ENCODE peak calls at places on chromosome 22, in five cellular contexts. One of them, this sample, is unnamed. For H3K36me3 and H3K9me3, the result is how much of the 10 kb centered on the place peaks cover.

GRCh38 chr22:20178075-20178921 is 27.4 kb upstream of the CCDC188 start:
- DNase-seq in mucosa of descending colon: no peak
- DNase-seq in cardiac muscle cell: no peak
- DNase-seq in breast epithelium: no peak
- DNase-seq in WERI-Rb-1: no peak
- DNase-seq in this sample: no peak

GRCh38 chr22:39559456-39560105 is 11.0 kb upstream of the CACNA1I start:
- DNase-seq in mucosa of descending colon: no peak
- DNase-seq in WERI-Rb-1: peak
- DNase-seq in breast epithelium: no peak
- DNase-seq in cardiac muscle cell: peak
- DNase-seq in this sample: no peak

GRCh38 chr22:39223091-39223710 is 21.6 kb downstream of the PDGFB start:
- DNase-seq in breast epithelium: peak
- DNase-seq in WERI-Rb-1: no peak
- DNase-seq in cardiac muscle cell: no peak
- DNase-seq in mucosa of descending colon: no peak
- DNase-seq in this sample: no peak

GRCh38 chr22:42289671-42290269 is 19.3 kb upstream of the TCF20 start:
- DNase-seq in cardiac muscle cell: peak
- DNase-seq in mucosa of descending colon: peak
- DNase-seq in breast epithelium: no peak
- DNase-seq in WERI-Rb-1: peak
- DNase-seq in this sample: no peak

GRCh38 chr22:40040927-40041326 is 46.2 kb downstream of the FAM83F start:
- DNase-seq in WERI-Rb-1: no peak
- DNase-seq in mucosa of descending colon: no peak
- DNase-seq in breast epithelium: no peak
- DNase-seq in cardiac muscle cell: peak
- DNase-seq in this sample: no peak

GRCh38 chr22:40645579-40646197 is 9.2 kb upstream of the MRTFA start:
- DNase-seq in WERI-Rb-1: no peak
- DNase-seq in mucosa of descending colon: no peak
- DNase-seq in breast epithelium: no peak
- DNase-seq in cardiac muscle cell: no peak
- DNase-seq in this sample: no peak

GRCh38 chr22:37172266-37173245 is 15.5 kb downstream of the C1QTNF6 start:
- DNase-seq in breast epithelium: no peak
- DNase-seq in WERI-Rb-1: no peak
- DNase-seq in mucosa of descending colon: no peak
- DNase-seq in cardiac muscle cell: no peak
- DNase-seq in this sample: peak

GRCh38 chr22:38176170-38176741 is 5.4 kb downstream of the PLA2G6 start:
- DNase-seq in breast epithelium: peak
- DNase-seq in WERI-Rb-1: peak
- DNase-seq in mucosa of descending colon: peak
- DNase-seq in cardiac muscle cell: peak
- DNase-seq in this sample: no peak

GRCh38 chr22:31443516-31443915 is 44.1 kb downstream of the DRG1 start:
- DNase-seq in breast epithelium: no peak
- DNase-seq in mucosa of descending colon: no peak
- DNase-seq in WERI-Rb-1: no peak
- DNase-seq in cardiac muscle cell: no peak
- DNase-seq in this sample: no peak

GRCh38 chr22:24950272-24950902 is 2.1 kb upstream of the KIAA1671 start:
- DNase-seq in cardiac muscle cell: peak
- DNase-seq in mucosa of descending colon: no peak
- DNase-seq in breast epithelium: peak
- DNase-seq in WERI-Rb-1: peak
- DNase-seq in this sample: no peak

GRCh38 chr22:19291218-19291579 is 320 bp downstream of the CLTCL1 start:
- DNase-seq in cardiac muscle cell: peak
- DNase-seq in mucosa of descending colon: peak
- DNase-seq in breast epithelium: no peak
- DNase-seq in WERI-Rb-1: peak
- DNase-seq in this sample: peak

GRCh38 chr22:27990451-27990840 is 71.4 kb upstream of the PITPNB start:
- DNase-seq in mucosa of descending colon: no peak
- DNase-seq in breast epithelium: no peak
- DNase-seq in cardiac muscle cell: no peak
- DNase-seq in WERI-Rb-1: no peak
- DNase-seq in this sample: no peak

GRCh38 chr22:31133911-31134310 is 6.4 kb downstream of the PLA2G3 start:
- DNase-seq in mucosa of descending colon: no peak
- DNase-seq in breast epithelium: no peak
- DNase-seq in WERI-Rb-1: no peak
- DNase-seq in cardiac muscle cell: no peak
- DNase-seq in this sample: no peak

GRCh38 chr22:27730649-27731433 is 70.7 kb downstream of the MN1 start:
- DNase-seq in mucosa of descending colon: no peak
- DNase-seq in WERI-Rb-1: no peak
- DNase-seq in breast epithelium: no peak
- DNase-seq in cardiac muscle cell: no peak
- DNase-seq in this sample: no peak

GRCh38 chr22:24319451-24319850 is 48.8 kb downstream of the SPECC1L start:
- DNase-seq in breast epithelium: no peak
- DNase-seq in mucosa of descending colon: no peak
- DNase-seq in WERI-Rb-1: no peak
- DNase-seq in cardiac muscle cell: peak
- DNase-seq in this sample: no peak

GRCh38 chr22:44458044-44459020 is 39.7 kb downstream of the RTL6 start:
- DNase-seq in breast epithelium: no peak
- DNase-seq in WERI-Rb-1: no peak
- DNase-seq in mucosa of descending colon: no peak
- DNase-seq in cardiac muscle cell: no peak
- DNase-seq in this sample: no peak

GRCh38 chr22:30830907-30831306 is 136.2 kb downstream of the OSBP2 start:
- DNase-seq in WERI-Rb-1: no peak
- DNase-seq in breast epithelium: peak
- DNase-seq in cardiac muscle cell: peak
- DNase-seq in mucosa of descending colon: no peak
- DNase-seq in this sample: no peak

GRCh38 chr22:36776722-36777121 is 803 bp upstream of the IFT27 start:
- DNase-seq in breast epithelium: no peak
- DNase-seq in mucosa of descending colon: no peak
- DNase-seq in cardiac muscle cell: no peak
- DNase-seq in WERI-Rb-1: no peak
- DNase-seq in this sample: no peak

GRCh38 chr22:42691440-42691839 is 29.2 kb downstream of the A4GALT start:
- DNase-seq in cardiac muscle cell: no peak
- DNase-seq in breast epithelium: no peak
- DNase-seq in WERI-Rb-1: no peak
- DNase-seq in mucosa of descending colon: no peak
- DNase-seq in this sample: no peak

GRCh38 chr22:43006753-43007152 is 8.2 kb downstream of the PACSIN2 start:
- DNase-seq in WERI-Rb-1: peak
- DNase-seq in cardiac muscle cell: no peak
- DNase-seq in mucosa of descending colon: no peak
- DNase-seq in breast epithelium: no peak
- DNase-seq in this sample: no peak

GRCh38 chr22:22026157-22026831 is 43.7 kb upstream of the TOP3B start:
- DNase-seq in WERI-Rb-1: no peak
- DNase-seq in cardiac muscle cell: no peak
- DNase-seq in mucosa of descending colon: no peak
- DNase-seq in breast epithelium: no peak
- DNase-seq in this sample: no peak

GRCh38 chr22:22906907-22907550 is 19.4 kb downstream of the IGLL5 start:
- DNase-seq in WERI-Rb-1: no peak
- DNase-seq in mucosa of descending colon: no peak
- DNase-seq in breast epithelium: no peak
- DNase-seq in cardiac muscle cell: no peak
- DNase-seq in this sample: no peak

GRCh38 chr22:23156286-23156685 is 11.0 kb downstream of the RAB36 start:
- DNase-seq in cardiac muscle cell: no peak
- DNase-seq in WERI-Rb-1: peak
- DNase-seq in mucosa of descending colon: no peak
- DNase-seq in breast epithelium: no peak
- DNase-seq in this sample: no peak

GRCh38 chr22:48618326-48618725 is 1209.3 kb downstream of the BRD1 start:
- DNase-seq in mucosa of descending colon: no peak
- DNase-seq in cardiac muscle cell: no peak
- DNase-seq in breast epithelium: no peak
- DNase-seq in WERI-Rb-1: no peak
- DNase-seq in this sample: no peak

GRCh38 chr22:36432592-36433317 is 45.0 kb upstream of the MYH9 start:
- DNase-seq in cardiac muscle cell: peak
- DNase-seq in breast epithelium: no peak
- DNase-seq in mucosa of descending colon: no peak
- DNase-seq in WERI-Rb-1: no peak
- DNase-seq in this sample: no peak

GRCh38 chr22:39240841-39241631 is 3.7 kb downstream of the PDGFB start:
- DNase-seq in cardiac muscle cell: no peak
- DNase-seq in WERI-Rb-1: peak
- DNase-seq in breast epithelium: peak
- DNase-seq in mucosa of descending colon: peak
- DNase-seq in this sample: peak

GRCh38 chr22:37496651-37497599 is 10.7 kb upstream of the MFNG start:
- DNase-seq in breast epithelium: no peak
- DNase-seq in mucosa of descending colon: no peak
- DNase-seq in WERI-Rb-1: peak
- DNase-seq in cardiac muscle cell: peak
- DNase-seq in this sample: no peak

GRCh38 chr22:39960791-39961746 is 872 bp downstream of the TMA7B start:
- DNase-seq in breast epithelium: no peak
- DNase-seq in cardiac muscle cell: peak
- DNase-seq in mucosa of descending colon: no peak
- DNase-seq in WERI-Rb-1: no peak
- DNase-seq in this sample: no peak

GRCh38 chr22:30542811-30543188 is 3.7 kb downstream of the SEC14L6 start:
- DNase-seq in mucosa of descending colon: no peak
- DNase-seq in cardiac muscle cell: no peak
- DNase-seq in WERI-Rb-1: no peak
- DNase-seq in breast epithelium: no peak
- DNase-seq in this sample: no peak

GRCh38 chr22:38308791-38309498 is 8.3 kb downstream of the CSNK1E start:
- DNase-seq in mucosa of descending colon: no peak
- DNase-seq in WERI-Rb-1: no peak
- DNase-seq in breast epithelium: no peak
- DNase-seq in cardiac muscle cell: no peak
- DNase-seq in this sample: no peak

GRCh38 chr22:42439821-42440674 is 7.8 kb upstream of the NFAM1 start:
- DNase-seq in cardiac muscle cell: peak
- DNase-seq in breast epithelium: no peak
- DNase-seq in WERI-Rb-1: no peak
- DNase-seq in mucosa of descending colon: no peak
- DNase-seq in this sample: no peak

GRCh38 chr22:39173050-39173706 is 20.7 kb upstream of the CBX7 start:
- DNase-seq in WERI-Rb-1: no peak
- DNase-seq in mucosa of descending colon: no peak
- DNase-seq in cardiac muscle cell: no peak
- DNase-seq in breast epithelium: no peak
- DNase-seq in this sample: no peak

GRCh38 chr22:33772793-33773192 is 147.5 kb downstream of the LARGE1 start:
- DNase-seq in WERI-Rb-1: no peak
- DNase-seq in breast epithelium: no peak
- DNase-seq in cardiac muscle cell: no peak
- DNase-seq in mucosa of descending colon: no peak
- DNase-seq in this sample: no peak

GRCh38 chr22:31569126-31569525 is 72.8 kb downstream of the SFI1 start:
- DNase-seq in breast epithelium: no peak
- DNase-seq in cardiac muscle cell: no peak
- DNase-seq in WERI-Rb-1: no peak
- DNase-seq in mucosa of descending colon: no peak
- DNase-seq in this sample: no peak

GRCh38 chr22:45585946-45586540 is 83.4 kb downstream of the FBLN1 start:
- DNase-seq in WERI-Rb-1: no peak
- DNase-seq in breast epithelium: no peak
- DNase-seq in cardiac muscle cell: no peak
- DNase-seq in mucosa of descending colon: peak
- DNase-seq in this sample: no peak

GRCh38 chr22:45584621-45585436 is 82.1 kb downstream of the FBLN1 start:
- DNase-seq in WERI-Rb-1: no peak
- DNase-seq in cardiac muscle cell: no peak
- DNase-seq in breast epithelium: no peak
- DNase-seq in mucosa of descending colon: no peak
- DNase-seq in this sample: no peak

GRCh38 chr22:45584121-45584570 is 81.5 kb downstream of the FBLN1 start:
- DNase-seq in cardiac muscle cell: no peak
- DNase-seq in breast epithelium: no peak
- DNase-seq in WERI-Rb-1: no peak
- DNase-seq in mucosa of descending colon: no peak
- DNase-seq in this sample: no peak

GRCh38 chr22:45586651-45587405 is 84.1 kb downstream of the FBLN1 start:
- DNase-seq in cardiac muscle cell: no peak
- DNase-seq in WERI-Rb-1: no peak
- DNase-seq in breast epithelium: no peak
- DNase-seq in mucosa of descending colon: no peak
- DNase-seq in this sample: no peak

GRCh38 chr22:45585437-45585755 is 82.7 kb downstream of the FBLN1 start:
- DNase-seq in WERI-Rb-1: no peak
- DNase-seq in breast epithelium: no peak
- DNase-seq in cardiac muscle cell: no peak
- DNase-seq in mucosa of descending colon: no peak
- DNase-seq in this sample: no peak
- H3K36me3 ChIP-seq in WERI-Rb-1: under half
- H3K36me3 ChIP-seq in breast epithelium: under half
- H3K36me3 ChIP-seq in cardiac muscle cell: under half
- H3K36me3 ChIP-seq in mucosa of descending colon: under half
- H3K36me3 ChIP-seq in this sample: under half

GRCh38 chr22:35257321-35258143 is at the start of gene HMGXB4:
- DNase-seq in mucosa of descending colon: peak
- DNase-seq in cardiac muscle cell: peak
- DNase-seq in WERI-Rb-1: peak
- DNase-seq in breast epithelium: peak
- DNase-seq in this sample: peak
- TF ChIP-seq CTCF in mucosa of descending colon: no peak
- TF ChIP-seq CTCF in cardiac muscle cell: no peak
- TF ChIP-seq CTCF in WERI-Rb-1: no peak
- TF ChIP-seq CTCF in breast epithelium: no peak
- TF ChIP-seq CTCF in this sample: peak

DNA sequence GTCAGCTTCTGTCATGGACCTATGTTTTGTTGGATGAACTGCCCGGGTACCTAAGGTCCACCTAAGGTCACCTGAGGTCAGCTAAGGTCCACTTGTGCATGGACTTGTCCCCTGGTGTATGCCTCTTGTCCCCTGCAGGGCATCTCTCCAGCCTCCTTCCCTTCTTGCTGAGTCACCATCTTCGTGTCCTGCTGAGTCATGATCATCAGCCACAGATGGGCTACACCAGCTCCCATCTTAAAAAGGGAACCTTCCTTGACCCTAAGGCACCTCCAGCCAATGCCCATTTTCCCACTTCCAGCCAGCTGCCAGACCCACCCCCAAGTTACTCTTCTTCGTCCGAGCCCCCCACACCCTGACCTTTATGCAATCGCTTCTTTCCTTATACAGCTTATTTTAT is 544.9 kb downstream of the TBC1D22A start:
- DNase-seq in WERI-Rb-1: no peak
- DNase-seq in breast epithelium: no peak
- DNase-seq in cardiac muscle cell: peak
- DNase-seq in mucosa of descending colon: no peak
- DNase-seq in this sample: no peak
- H3K9me3 ChIP-seq in WERI-Rb-1: under half
- H3K9me3 ChIP-seq in breast epithelium: under half
- H3K9me3 ChIP-seq in cardiac muscle cell: under half
- H3K9me3 ChIP-seq in mucosa of descending colon: under half
- H3K9me3 ChIP-seq in this sample: under half

GRCh38 chr22:50208939-50209892 is 8.4 kb downstream of the SELENOO start:
- DNase-seq in breast epithelium: no peak
- DNase-seq in WERI-Rb-1: no peak
- DNase-seq in mucosa of descending colon: peak
- DNase-seq in cardiac muscle cell: no peak
- DNase-seq in this sample: no peak
- H3K36me3 ChIP-seq in breast epithelium: under half
- H3K36me3 ChIP-seq in WERI-Rb-1: under half
- H3K36me3 ChIP-seq in mucosa of descending colon: under half
- H3K36me3 ChIP-seq in cardiac muscle cell: under half
- H3K36me3 ChIP-seq in this sample: under half